ENCODE peak calls at places on chromosomes 7 and 10, in four cellular contexts. One of them, this sample, is unnamed.

GRCh38 chr10:84540617-84541288 is 212.4 kb downstream of the CCSER2 start:
- DNase-seq in AG09309: no peak
- DNase-seq in right lobe of liver: peak
- DNase-seq in lower leg skin: peak
- DNase-seq in this sample: peak

GRCh38 chr10:100806356-100806645 is 60.9 kb downstream of the PAX2 start:
- DNase-seq in lower leg skin: no peak
- DNase-seq in AG09309: no peak
- DNase-seq in right lobe of liver: no peak
- DNase-seq in this sample: no peak

GRCh38 chr7:4103352-4104091 is 578.6 kb upstream of the FOXK1 start:
- DNase-seq in right lobe of liver: no peak
- DNase-seq in lower leg skin: no peak
- DNase-seq in AG09309: no peak
- DNase-seq in this sample: no peak

GRCh38 chr10:71974489-71975011 is 10.4 kb downstream of the CHST3 start:
- DNase-seq in lower leg skin: no peak
- DNase-seq in AG09309: no peak
- DNase-seq in right lobe of liver: no peak
- DNase-seq in this sample: no peak

GRCh38 chr10:131025333-131025732 is 286.2 kb downstream of the TCERG1L start:
- DNase-seq in right lobe of liver: no peak
- DNase-seq in AG09309: no peak
- DNase-seq in lower leg skin: peak
- DNase-seq in this sample: no peak

GRCh38 chr10:49518982-49519578 is 19.8 kb downstream of the ERCC6 start:
- DNase-seq in lower leg skin: no peak
- DNase-seq in AG09309: no peak
- DNase-seq in right lobe of liver: no peak
- DNase-seq in this sample: no peak

GRCh38 chr7:100493476-100494264 is 9.9 kb downstream of the NYAP1 start:
- DNase-seq in right lobe of liver: no peak
- DNase-seq in AG09309: no peak
- DNase-seq in lower leg skin: peak
- DNase-seq in this sample: peak

GRCh38 chr10:110501142-110501937 is 3.6 kb downstream of the DUSP5 start:
- DNase-seq in AG09309: peak
- DNase-seq in right lobe of liver: peak
- DNase-seq in lower leg skin: peak
- DNase-seq in this sample: peak

GRCh38 chr10:121658611-121659010 is 60.4 kb upstream of the FGFR2 start:
- DNase-seq in lower leg skin: no peak
- DNase-seq in right lobe of liver: no peak
- DNase-seq in AG09309: no peak
- DNase-seq in this sample: no peak

GRCh38 chr10:119143657-119144056 is 21.9 kb downstream of the SFXN4 start:
- DNase-seq in AG09309: no peak
- DNase-seq in right lobe of liver: no peak
- DNase-seq in lower leg skin: peak
- DNase-seq in this sample: no peak

GRCh38 chr7:20998309-20998708 is 211.6 kb upstream of the SP8 start:
- DNase-seq in lower leg skin: no peak
- DNase-seq in AG09309: no peak
- DNase-seq in right lobe of liver: no peak
- DNase-seq in this sample: no peak

GRCh38 chr7:123004931-123005330 is 9.4 kb upstream of the TAS2R16 start:
- DNase-seq in lower leg skin: no peak
- DNase-seq in AG09309: no peak
- DNase-seq in right lobe of liver: no peak
- DNase-seq in this sample: no peak

GRCh38 chr7:15620491-15621185 is 58.8 kb upstream of the AGMO start:
- DNase-seq in lower leg skin: no peak
- DNase-seq in right lobe of liver: no peak
- DNase-seq in AG09309: no peak
- DNase-seq in this sample: no peak

GRCh38 chr10:12600652-12601051 is 251.3 kb downstream of the CAMK1D start:
- DNase-seq in lower leg skin: no peak
- DNase-seq in right lobe of liver: no peak
- DNase-seq in AG09309: no peak
- DNase-seq in this sample: no peak

GRCh38 chr10:79149662-79150443 is 81.1 kb downstream of the ZMIZ1 start:
- DNase-seq in AG09309: no peak
- DNase-seq in right lobe of liver: peak
- DNase-seq in lower leg skin: peak
- DNase-seq in this sample: peak

GRCh38 chr7:152924238-152924637 is 164.7 kb downstream of the ACTR3B start:
- DNase-seq in AG09309: no peak
- DNase-seq in lower leg skin: no peak
- DNase-seq in right lobe of liver: no peak
- DNase-seq in this sample: no peak

GRCh38 chr10:102327002-102327401 is 68.5 kb upstream of the NFKB2 start:
- DNase-seq in AG09309: no peak
- DNase-seq in lower leg skin: no peak
- DNase-seq in right lobe of liver: no peak
- DNase-seq in this sample: no peak

GRCh38 chr10:117419921-117420320 is 44.7 kb upstream of the PDZD8 start:
- DNase-seq in AG09309: no peak
- DNase-seq in right lobe of liver: no peak
- DNase-seq in lower leg skin: peak
- DNase-seq in this sample: no peak

GRCh38 chr7:78803471-78803870 is 650.0 kb downstream of the MAGI2 start:
- DNase-seq in right lobe of liver: no peak
- DNase-seq in AG09309: no peak
- DNase-seq in lower leg skin: no peak
- DNase-seq in this sample: no peak

GRCh38 chr7:117564080-117564479 is 84.3 kb downstream of the CFTR start:
- DNase-seq in AG09309: no peak
- DNase-seq in lower leg skin: no peak
- DNase-seq in right lobe of liver: no peak
- DNase-seq in this sample: no peak

GRCh38 chr7:149552778-149553177 is 55.2 kb upstream of the ZNF746 start:
- DNase-seq in AG09309: no peak
- DNase-seq in lower leg skin: no peak
- DNase-seq in right lobe of liver: no peak
- DNase-seq in this sample: no peak

GRCh38 chr7:15720849-15721471 is 34.5 kb upstream of the MEOX2 start:
- DNase-seq in lower leg skin: no peak
- DNase-seq in AG09309: peak
- DNase-seq in right lobe of liver: peak
- DNase-seq in this sample: no peak

GRCh38 chr10:124394583-124394982 is 24.1 kb downstream of the OAT start:
- DNase-seq in right lobe of liver: no peak
- DNase-seq in AG09309: no peak
- DNase-seq in lower leg skin: peak
- DNase-seq in this sample: no peak

GRCh38 chr10:3887404-3887803 is 102.4 kb upstream of the KLF6 start:
- DNase-seq in right lobe of liver: no peak
- DNase-seq in AG09309: no peak
- DNase-seq in lower leg skin: no peak
- DNase-seq in this sample: no peak

GRCh38 chr10:49633327-49634045 is 19.6 kb downstream of the CHAT start:
- DNase-seq in AG09309: no peak
- DNase-seq in right lobe of liver: no peak
- DNase-seq in lower leg skin: peak
- DNase-seq in this sample: no peak

GRCh38 chr7:47990592-47990991 is 11.2 kb upstream of the HUS1 start:
- DNase-seq in right lobe of liver: no peak
- DNase-seq in AG09309: no peak
- DNase-seq in lower leg skin: no peak
- DNase-seq in this sample: no peak

GRCh38 chr7:47988496-47989386 is 9.3 kb upstream of the HUS1 start:
- DNase-seq in lower leg skin: no peak
- DNase-seq in AG09309: no peak
- DNase-seq in right lobe of liver: no peak
- DNase-seq in this sample: no peak

GRCh38 chr7:47991270-47991669 is 11.9 kb upstream of the HUS1 start:
- DNase-seq in right lobe of liver: no peak
- DNase-seq in lower leg skin: no peak
- DNase-seq in AG09309: no peak
- DNase-seq in this sample: no peak

GRCh38 chr7:47991741-47992311 is 12.4 kb upstream of the HUS1 start:
- DNase-seq in lower leg skin: peak
- DNase-seq in right lobe of liver: peak
- DNase-seq in AG09309: no peak
- DNase-seq in this sample: peak

GRCh38 chr7:47992446-47992845 is 13.0 kb upstream of the HUS1 start:
- DNase-seq in right lobe of liver: no peak
- DNase-seq in AG09309: no peak
- DNase-seq in lower leg skin: no peak
- DNase-seq in this sample: no peak
- H3K4me3 ChIP-seq in right lobe of liver: peak
- H3K4me3 ChIP-seq in AG09309: no peak
- H3K4me3 ChIP-seq in lower leg skin: no peak
- H3K4me3 ChIP-seq in this sample: peak

GRCh38 chr10:62528441-62528840 is 154.3 kb downstream of the ZNF365 start:
- DNase-seq in lower leg skin: no peak
- DNase-seq in AG09309: no peak
- DNase-seq in right lobe of liver: no peak
- DNase-seq in this sample: no peak

DNA sequence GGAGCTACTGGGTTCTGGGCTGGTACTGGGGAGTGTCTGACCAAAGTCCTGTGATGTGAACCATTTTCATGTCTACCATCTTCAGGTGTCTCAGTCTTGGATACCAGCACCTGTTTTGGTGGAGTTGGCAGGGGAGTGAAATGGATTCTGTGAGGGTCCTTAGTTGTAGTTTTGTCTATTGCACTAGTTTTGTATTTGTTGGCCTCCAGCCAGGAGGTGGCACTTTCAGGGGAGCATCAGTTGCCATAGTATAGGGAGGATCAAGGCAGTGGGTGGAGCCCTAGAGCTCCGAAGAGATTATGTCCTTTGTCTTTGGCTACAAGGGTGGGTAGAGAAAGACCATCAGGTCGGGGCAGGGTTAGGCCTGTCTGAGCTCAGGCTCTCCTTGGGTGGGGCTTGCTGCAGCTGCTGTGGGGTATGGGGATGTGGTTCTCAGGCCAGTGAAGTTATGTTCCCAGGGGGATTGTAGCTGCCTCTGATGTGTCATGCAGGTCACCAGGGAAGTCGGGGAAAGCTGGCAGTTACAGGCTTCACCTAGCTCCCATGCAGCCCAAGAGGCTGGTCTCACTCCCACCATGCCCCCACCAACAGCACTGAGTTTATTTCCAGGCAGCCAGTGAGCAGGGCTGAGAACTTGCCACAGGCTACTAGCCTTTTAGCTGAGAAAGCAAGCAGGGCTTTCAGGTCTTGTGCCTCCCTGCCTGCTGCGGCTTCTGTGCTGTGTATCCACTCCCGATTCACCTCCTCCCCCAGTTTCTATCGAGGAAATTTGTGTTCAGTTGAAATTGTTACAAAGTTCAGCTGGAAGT is 153.1 kb downstream of the ZNF365 start:
- DNase-seq in lower leg skin: no peak
- DNase-seq in AG09309: no peak
- DNase-seq in right lobe of liver: no peak
- DNase-seq in this sample: no peak
- H3K4me3 ChIP-seq in lower leg skin: no peak
- H3K4me3 ChIP-seq in AG09309: no peak
- H3K4me3 ChIP-seq in right lobe of liver: no peak
- H3K4me3 ChIP-seq in this sample: no peak

DNA sequence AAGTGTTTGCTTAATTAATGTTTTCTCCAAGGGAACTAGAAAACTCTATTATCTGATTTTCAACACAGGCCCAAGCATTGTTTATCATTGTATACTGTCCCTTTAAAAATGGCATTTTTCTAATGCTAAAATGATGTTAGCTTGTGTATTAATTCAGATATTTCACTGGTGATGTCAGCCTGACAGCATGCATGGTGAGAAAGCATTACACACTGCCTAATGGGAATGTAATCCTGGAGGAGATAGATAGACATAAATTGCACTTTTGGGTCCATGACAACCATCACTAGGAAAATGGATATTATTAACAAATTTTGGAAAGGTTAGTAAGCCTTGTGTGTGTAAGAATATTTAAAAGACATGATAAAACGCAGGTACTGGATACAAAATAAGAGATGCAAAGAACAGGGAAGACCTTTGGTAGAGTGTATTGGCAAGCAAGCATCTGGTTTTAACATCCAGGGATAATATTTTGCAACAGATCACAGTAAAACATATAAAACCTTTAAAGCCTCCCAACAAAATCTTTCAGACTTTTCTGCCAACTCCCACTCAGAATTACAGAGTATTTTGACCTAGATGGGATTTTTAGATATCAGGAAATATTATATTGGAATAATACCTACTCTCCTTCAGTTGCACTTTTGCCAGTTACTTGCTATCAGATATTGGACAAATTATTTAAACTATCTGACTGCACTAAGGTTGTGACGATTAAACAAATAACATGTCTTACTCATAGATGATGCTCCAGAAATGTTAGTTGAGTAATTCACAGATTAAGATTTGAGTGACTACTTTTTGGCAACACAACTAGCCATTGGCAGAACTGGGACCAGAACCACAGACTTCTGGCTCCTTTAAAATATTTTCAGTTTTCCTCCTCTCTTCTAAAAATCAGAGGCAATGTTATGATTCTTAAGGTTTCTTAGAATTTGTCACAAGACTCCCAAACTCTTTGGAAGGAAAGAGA is 291.5 kb upstream of the SEMA3C start:
- DNase-seq in lower leg skin: no peak
- DNase-seq in right lobe of liver: no peak
- DNase-seq in AG09309: no peak
- DNase-seq in this sample: no peak
- H3K4me3 ChIP-seq in lower leg skin: no peak
- H3K4me3 ChIP-seq in right lobe of liver: no peak
- H3K4me3 ChIP-seq in AG09309: no peak
- H3K4me3 ChIP-seq in this sample: no peak

GRCh38 chr7:151868805-151869188 is 8.1 kb downstream of the PRKAG2 start:
- DNase-seq in lower leg skin: no peak
- DNase-seq in right lobe of liver: no peak
- DNase-seq in AG09309: no peak
- DNase-seq in this sample: no peak
- H3K4me3 ChIP-seq in lower leg skin: no peak
- H3K4me3 ChIP-seq in right lobe of liver: peak
- H3K4me3 ChIP-seq in AG09309: no peak
- H3K4me3 ChIP-seq in this sample: peak

DNA sequence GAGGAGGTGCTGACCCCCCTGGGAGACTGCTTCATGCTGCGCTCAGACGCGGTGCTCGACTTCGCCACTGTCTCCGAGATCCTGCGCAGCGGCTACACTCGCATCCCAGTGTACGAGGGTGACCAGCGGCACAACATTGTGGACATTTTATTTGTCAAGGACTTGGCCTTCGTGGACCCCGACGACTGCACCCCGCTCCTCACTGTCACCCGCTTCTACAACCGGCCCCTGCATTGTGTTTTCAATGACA is 1.4 kb downstream of the CNNM1 start:
- DNase-seq in AG09309: no peak
- DNase-seq in right lobe of liver: no peak
- DNase-seq in lower leg skin: no peak
- DNase-seq in this sample: no peak
- H3K4me3 ChIP-seq in AG09309: no peak
- H3K4me3 ChIP-seq in right lobe of liver: no peak
- H3K4me3 ChIP-seq in lower leg skin: no peak
- H3K4me3 ChIP-seq in this sample: peak

This sample was measured in stomach.